ENCODE peak calls at places on chromosomes 7 and 10, in four cellular contexts. G is suprapubic skin, Y is sigmoid colon, Q is K562. A is an unnamed sample.

GRCh38 chr10:101130984-101131961 is at the start of gene TLX1:
- DNase-seq in Q (peak), G (no peak), Y (peak), A (no peak)

GRCh38 chr7:100691676-100692577 is 2.1 kb downstream of the GIGYF1 start:
- DNase-seq in G (no peak), Q (peak), Y (peak), A (no peak)

GRCh38 chr7:156423876-156424275 is 216.7 kb upstream of the RNF32 start:
- DNase-seq in G (no peak), Y (no peak), Q (no peak), A (no peak)

GRCh38 chr7:112411186-112411795 is 39.0 kb upstream of the IFRD1 start:
- DNase-seq in Q (no peak), G (no peak), Y (no peak), A (no peak)

GRCh38 chr10:79298403-79299244 is 48.6 kb upstream of the PPIF start:
- DNase-seq in Q (peak), G (no peak), Y (peak), A (no peak)

GRCh38 chr10:31320179-31320597 is 1.2 kb downstream of the ZEB1 start:
- DNase-seq in G (peak), Q (peak), Y (peak), A (no peak)

GRCh38 chr7:134619627-134620331 is 26.9 kb upstream of the BPGM start:
- DNase-seq in Y (no peak), G (no peak), Q (no peak), A (no peak)

GRCh38 chr7:83271212-83272099 is 108.8 kb upstream of the PCLO start:
- DNase-seq in G (no peak), Q (no peak), Y (no peak), A (no peak)

GRCh38 chr10:30284860-30285594 is 64.1 kb downstream of the MTPAP start:
- DNase-seq in G (no peak), Q (no peak), Y (no peak), A (no peak)

GRCh38 chr10:79397575-79398303 is 47.7 kb downstream of the ZCCHC24 start:
- DNase-seq in Q (no peak), Y (no peak), G (no peak), A (no peak)

GRCh38 chr7:126401918-126402317 is 850.8 kb downstream of the GRM8 start:
- DNase-seq in Q (no peak), G (no peak), Y (no peak), A (no peak)

GRCh38 chr7:22601812-22602568 is 102.0 kb upstream of the STEAP1B start:
- DNase-seq in Q (no peak), G (no peak), Y (no peak), A (no peak)

GRCh38 chr7:149869291-149869650 is 4.5 kb upstream of the ATP6V0E2 start:
- DNase-seq in G (peak), Y (no peak), Q (no peak), A (no peak)

GRCh38 chr10:43228783-43229207 is 38.1 kb downstream of the RASGEF1A start:
- DNase-seq in Y (peak), Q (no peak), G (no peak), A (no peak)

GRCh38 chr7:106218546-106218945 is 66.2 kb downstream of the NAMPT start:
- DNase-seq in G (no peak), Q (no peak), Y (no peak), A (no peak)

GRCh38 chr7:38229386-38229785 is 44.0 kb downstream of the TARP start:
- DNase-seq in Q (no peak), G (no peak), Y (no peak), A (no peak)

GRCh38 chr7:114317450-114318098 is 97.0 kb upstream of the FOXP2 start:
- DNase-seq in G (no peak), Y (no peak), Q (no peak), A (no peak)

GRCh38 chr10:26480909-26481703 is 43.0 kb downstream of the APBB1IP start:
- DNase-seq in Q (no peak), Y (no peak), G (no peak), A (no peak)

GRCh38 chr10:26481914-26482550 is 43.9 kb downstream of the APBB1IP start:
- DNase-seq in Y (no peak), G (no peak), Q (no peak), A (no peak)

GRCh38 chr10:26475448-26475847 is 37.3 kb downstream of the APBB1IP start:
- DNase-seq in G (no peak), Y (no peak), Q (no peak), A (peak)

GRCh38 chr10:26479766-26480492 is 41.8 kb downstream of the APBB1IP start:
- DNase-seq in Q (no peak), G (no peak), Y (no peak), A (no peak)

GRCh38 chr10:26478061-26478460 is 39.9 kb downstream of the APBB1IP start:
- DNase-seq in G (no peak), Q (no peak), Y (no peak), A (no peak)
- TF ChIP-seq POLR2AphosphoS5 in G (no peak), Q (no peak), Y (no peak), A (no peak)

GRCh38 chr7:27901028-27901760 is 161.2 kb downstream of the TAX1BP1 start:
- DNase-seq in Q (no peak), G (no peak), Y (no peak), A (no peak)
- H3K4me3 ChIP-seq in Q (no peak), G (peak), Y (peak), A (peak)

GRCh38 chr7:47327698-47328391 is 254.1 kb downstream of the TNS3 start:
- DNase-seq in Y (peak), G (no peak), Q (no peak), A (no peak)
- TF ChIP-seq POLR2AphosphoS5 in Y (peak), G (peak), Q (no peak), A (peak)

GRCh38 chr7:74059681-74060588 is 23.7 kb upstream of the LIMK1 start:
- DNase-seq in Q (no peak), Y (no peak), G (no peak), A (no peak)

GRCh38 chr7:74063646-74064045 is 20.0 kb upstream of the LIMK1 start:
- DNase-seq in Q (no peak), Y (no peak), G (no peak), A (no peak)

GRCh38 chr7:74061840-74062539 is 21.6 kb upstream of the LIMK1 start:
- DNase-seq in Q (peak), G (no peak), Y (peak), A (peak)

GRCh38 chr7:74064696-74065095 is 18.9 kb upstream of the LIMK1 start:
- DNase-seq in Q (no peak), G (no peak), Y (no peak), A (no peak)

DNA sequence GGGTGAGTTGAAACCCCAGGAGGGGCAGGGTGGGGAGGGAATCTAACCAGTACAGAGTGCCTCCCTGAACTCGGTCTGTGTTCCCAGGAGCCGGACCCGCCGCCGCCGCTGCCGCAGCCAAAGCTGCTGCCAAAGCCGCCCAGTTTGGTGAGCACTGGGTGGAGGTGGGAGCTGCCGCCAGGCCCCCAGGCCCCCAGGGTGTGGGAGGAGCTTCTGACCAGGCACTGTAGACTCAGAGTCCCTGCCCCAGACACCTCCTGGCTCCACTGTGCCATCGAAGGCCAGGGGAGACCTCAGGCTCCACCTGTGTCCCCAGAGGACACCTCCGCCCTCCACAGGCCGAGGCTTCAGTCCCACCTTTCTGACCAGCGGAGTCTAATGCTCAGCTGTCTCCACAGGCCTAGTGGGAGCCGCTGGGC is 20.4 kb upstream of the LIMK1 start:
- DNase-seq in G (no peak), Q (no peak), Y (no peak), A (no peak)
- H3K4me3 ChIP-seq in G (no peak), Q (no peak), Y (no peak), A (no peak)

GRCh38 chr7:55251313-55251712 is 113.8 kb upstream of the LANCL2 start:
- DNase-seq in G (no peak), Y (no peak), Q (no peak), A (peak)
- TF ChIP-seq POLR2AphosphoS5 in G (no peak), Y (no peak), Q (no peak), A (no peak)